ENCODE peak calls at places on chromosomes 16 and 17, in nine cellular contexts. S, K, F, Y, V, J, G, D and Z are unnamed samples.

GRCh38 chr16:79431923-79432322 is 168.6 kb downstream of the MAF start:
- DNase-seq in F (no peak), J (no peak), V (no peak), S (no peak), Y (no peak), G (no peak), K (no peak), D (no peak), Z (no peak)

GRCh38 chr16:24689128-24689527 is 40.3 kb upstream of the TNRC6A start:
- DNase-seq in D (peak), G (peak), K (no peak), F (no peak), S (no peak), J (peak), Y (peak), V (no peak), Z (peak)

GRCh38 chr17:77378318-77379064 is 237.7 kb downstream of the SEC14L1 start:
- DNase-seq in K (no peak), V (no peak), J (no peak), S (peak), Y (no peak), F (no peak), G (no peak), D (no peak), Z (no peak)

GRCh38 chr17:55926276-55926995 is 175.6 kb downstream of the PCTP start:
- DNase-seq in D (no peak), V (no peak), J (no peak), Y (no peak), S (no peak), F (no peak), G (no peak), K (no peak), Z (no peak)

GRCh38 chr17:41937970-41938851 is 7.8 kb downstream of the ODAD4 start:
- DNase-seq in V (no peak), J (no peak), K (no peak), S (peak), Y (no peak), D (no peak), G (no peak), F (no peak), Z (no peak)

GRCh38 chr17:77802811-77803220 is 155.7 kb upstream of the TNRC6C start:
- DNase-seq in F (no peak), Y (no peak), J (peak), K (no peak), V (no peak), D (peak), S (peak), G (peak), Z (no peak)

GRCh38 chr17:173064-173911 is 8.2 kb downstream of the DOC2B start:
- DNase-seq in K (no peak), S (no peak), Y (no peak), F (no peak), G (no peak), D (no peak), V (no peak), J (no peak), Z (no peak)

GRCh38 chr16:19014456-19014855 is 30.7 kb downstream of the TMC7 start:
- DNase-seq in S (no peak), K (no peak), F (no peak), Y (no peak), G (no peak), J (no peak), V (no peak), D (no peak), Z (no peak)

GRCh38 chr17:38451030-38451839 is 23.0 kb downstream of the ARHGAP23 start:
- DNase-seq in D (peak), V (no peak), F (no peak), J (peak), K (no peak), G (peak), Y (peak), S (no peak), Z (peak)

GRCh38 chr16:54290203-54291106 is 3.9 kb upstream of the IRX3 start:
- DNase-seq in S (no peak), V (no peak), F (peak), D (peak), Y (no peak), J (no peak), G (peak), K (no peak), Z (no peak)

GRCh38 chr16:79269211-79269863 is 331.2 kb downstream of the MAF start:
- DNase-seq in S (no peak), F (no peak), V (no peak), D (no peak), J (no peak), K (no peak), Y (no peak), G (no peak), Z (no peak)

GRCh38 chr16:73878616-73879015 is 418.0 kb upstream of the PSMD7 start:
- DNase-seq in J (peak), Y (peak), V (no peak), G (peak), F (no peak), K (peak), S (no peak), D (no peak), Z (peak)

GRCh38 chr17:1197781-1198490 is 18.2 kb upstream of the ABR start:
- DNase-seq in J (peak), D (no peak), V (no peak), Y (no peak), G (no peak), K (no peak), F (no peak), S (peak), Z (no peak)

GRCh38 chr17:69907081-69907847 is 167.8 kb upstream of the KCNJ16 start:
- DNase-seq in F (no peak), V (no peak), S (no peak), G (no peak), J (no peak), D (no peak), Y (no peak), K (no peak), Z (no peak)

GRCh38 chr17:40415390-40415789 is 2.3 kb downstream of the TOP2A start:
- DNase-seq in J (peak), S (no peak), G (no peak), Y (no peak), K (no peak), V (no peak), D (no peak), F (no peak), Z (peak)

GRCh38 chr16:67245674-67246080 is 1.6 kb downstream of the FHOD1 start:
- DNase-seq in F (no peak), K (no peak), J (no peak), D (no peak), G (no peak), V (no peak), S (no peak), Y (no peak), Z (no peak)

GRCh38 chr16:30551781-30552180 is 6.4 kb downstream of the ZNF764 start:
- DNase-seq in V (no peak), F (no peak), G (no peak), J (no peak), D (no peak), K (no peak), S (no peak), Y (no peak), Z (no peak)

GRCh38 chr16:72723781-72724180 is 324.1 kb downstream of the ZFHX3 start:
- DNase-seq in F (no peak), G (no peak), D (no peak), S (no peak), Y (no peak), K (no peak), J (peak), V (no peak), Z (peak)

GRCh38 chr17:79923974-79924638 is 84.9 kb upstream of the CBX4 start:
- DNase-seq in Y (peak), V (no peak), K (no peak), D (peak), S (no peak), J (no peak), F (peak), G (peak), Z (no peak)

GRCh38 chr17:52938623-52939230 is 780.2 kb upstream of the CA10 start:
- DNase-seq in V (no peak), D (no peak), J (no peak), Y (no peak), F (no peak), K (no peak), G (no peak), S (no peak), Z (no peak)

GRCh38 chr17:59839646-59840328 is 53.0 kb downstream of the TUBD1 start:
- DNase-seq in Y (no peak), F (no peak), J (peak), D (no peak), V (no peak), S (no peak), K (no peak), G (no peak), Z (no peak)

GRCh38 chr16:81599034-81599744 is 154.6 kb downstream of the CMIP start:
- DNase-seq in Y (no peak), V (no peak), D (no peak), F (no peak), S (no peak), K (no peak), J (no peak), G (no peak), Z (no peak)

GRCh38 chr17:71801301-71801700 is 319.5 kb upstream of the SOX9 start:
- DNase-seq in F (no peak), G (no peak), D (no peak), S (no peak), V (no peak), Y (no peak), K (no peak), J (peak), Z (no peak)

GRCh38 chr16:46866286-46866685 is 17.9 kb upstream of the GPT2 start:
- DNase-seq in K (no peak), J (no peak), D (no peak), G (no peak), S (no peak), V (no peak), Y (no peak), F (no peak), Z (no peak)

GRCh38 chr17:45317113-45317820 is 447 bp upstream of the MAP3K14 start:
- DNase-seq in J (peak), S (peak), V (peak), D (peak), G (peak), Y (peak), K (peak), F (peak), Z (peak)
- TF ChIP-seq CTCF in J (no peak), S (no peak), V (no peak), D (no peak), G (no peak), Y (peak), K (no peak), F (no peak), Z (no peak)

GRCh38 chr16:2924901-2925820 is 13.4 kb downstream of the FLYWCH1 start:
- DNase-seq in F (no peak), Y (no peak), S (no peak), D (peak), J (no peak), V (no peak), K (no peak), G (peak), Z (no peak)

GRCh38 chr16:2915196-2915929 is 3.6 kb downstream of the FLYWCH1 start:
- DNase-seq in J (no peak), K (no peak), D (no peak), S (no peak), G (no peak), F (no peak), Y (no peak), V (no peak), Z (no peak)

GRCh38 chr16:2914233-2914632 is 2.5 kb downstream of the FLYWCH1 start:
- DNase-seq in J (no peak), G (no peak), V (no peak), K (no peak), F (no peak), D (no peak), S (no peak), Y (no peak), Z (no peak)

DNA sequence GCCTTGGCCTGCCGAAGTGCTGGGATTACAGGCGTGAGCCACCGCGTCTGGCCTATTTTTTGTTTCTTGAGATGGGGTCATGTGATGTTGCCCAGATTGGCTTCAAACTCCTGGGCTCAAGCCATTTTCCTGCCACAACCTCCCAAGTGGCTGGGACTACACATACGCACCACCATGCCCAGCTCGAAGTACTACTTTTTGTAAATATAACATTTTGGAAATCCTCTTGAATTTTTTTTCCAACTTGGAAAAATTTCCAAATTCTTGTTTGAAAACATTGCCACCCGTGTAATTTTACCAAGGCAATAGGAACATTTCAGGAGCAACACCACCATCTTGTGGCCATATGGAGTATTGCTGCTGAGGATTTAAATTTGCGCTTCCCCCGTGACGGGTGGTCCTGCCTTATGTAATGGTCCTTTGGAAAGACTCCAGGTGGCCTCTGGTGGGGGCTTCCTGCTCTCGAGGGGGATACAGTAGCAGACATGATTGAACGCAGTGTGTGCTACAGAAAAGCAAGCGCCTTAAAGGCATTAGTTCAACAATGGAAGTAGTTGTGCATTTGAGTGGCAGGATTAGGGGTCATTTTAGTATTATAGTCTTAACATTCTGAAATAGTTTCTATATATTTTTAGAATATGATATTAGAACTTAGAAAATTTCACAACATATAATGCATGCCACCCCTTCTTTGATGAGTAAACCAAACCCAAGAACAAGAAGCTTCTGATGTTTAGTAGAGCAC is 8.0 kb downstream of the FLYWCH1 start:
- DNase-seq in Y (peak), S (no peak), V (no peak), J (peak), D (peak), G (peak), F (peak), K (peak), Z (peak)
- TF ChIP-seq CTCF in Y (peak), S (peak), V (peak), J (peak), D (peak), G (peak), F (peak), K (peak), Z (peak)

GRCh38 chr17:27747462-27748359 is 52.6 kb downstream of the NOS2 start:
- DNase-seq in Y (no peak), F (no peak), K (no peak), D (no peak), V (no peak), G (peak), J (no peak), S (no peak), Z (no peak)
- TF ChIP-seq CTCF in Y (peak), F (peak), K (peak), D (peak), V (no peak), G (peak), J (peak), S (no peak), Z (peak)

GRCh38 chr17:8156174-8156992 is 4.2 kb upstream of the PER1 start:
- DNase-seq in D (peak), V (peak), Y (peak), G (peak), S (peak), F (peak), K (peak), J (peak), Z (peak)
- TF ChIP-seq CTCF in D (no peak), V (no peak), Y (no peak), G (no peak), S (no peak), F (no peak), K (no peak), J (no peak), Z (peak)